ENCODE peak calls at places on chromosomes 13 and 19, in four cellular contexts. B is H1, I is K562, P is HepG2. Z is an unnamed sample.

GRCh38 chr13:80054806-80055205 is 286.1 kb downstream of the SPRY2 start:
- DNase-seq in B (no peak), I (no peak), P (no peak), Z (no peak)

GRCh38 chr13:47232516-47232915 is 335.7 kb upstream of the HTR2A start:
- DNase-seq in B (no peak), I (no peak), P (no peak), Z (no peak)

GRCh38 chr13:110772091-110772984 is 58.8 kb downstream of the ING1 start:
- DNase-seq in B (no peak), I (no peak), P (no peak), Z (no peak)

GRCh38 chr13:44649834-44650233 is 73.7 kb upstream of the TSC22D1 start:
- DNase-seq in B (no peak), I (no peak), P (no peak), Z (no peak)

GRCh38 chr13:95023405-95023804 is 277.8 kb downstream of the ABCC4 start:
- DNase-seq in B (no peak), I (no peak), P (no peak), Z (no peak)

GRCh38 chr13:113083022-113083373 is 22.6 kb upstream of the F7 start:
- DNase-seq in B (no peak), I (no peak), P (no peak), Z (no peak)

GRCh38 chr13:113119166-113119821 is 3.3 kb upstream of the F10 start:
- DNase-seq in B (no peak), I (no peak), P (no peak), Z (no peak)

GRCh38 chr13:97226788-97227627 is 4.9 kb downstream of the MBNL2 start:
- DNase-seq in B (no peak), I (peak; percentile 62), P (no peak), Z (no peak)

GRCh38 chr19:6100284-6100915 is 9.9 kb downstream of the RFX2 start:
- DNase-seq in B (no peak), I (peak; percentile 53), P (no peak), Z (no peak)

GRCh38 chr19:27971071-27971470 is 1241.9 kb downstream of the UQCRFS1 start:
- DNase-seq in B (peak; percentile 58), I (no peak), P (no peak), Z (no peak)

GRCh38 chr13:112143046-112143752 is 76.2 kb downstream of the SOX1 start:
- DNase-seq in B (no peak), I (no peak), P (no peak), Z (no peak)

GRCh38 chr19:3801412-3802096 is 15.4 kb upstream of the MATK start:
- DNase-seq in B (no peak), I (no peak), P (no peak), Z (no peak)

GRCh38 chr19:35348909-35349611 is 1.4 kb downstream of the FFAR1 start:
- DNase-seq in B (no peak), I (peak; percentile 7), P (no peak), Z (no peak)

GRCh38 chr19:4161415-4162077 is 8.1 kb downstream of the CREB3L3 start:
- DNase-seq in B (no peak), I (no peak), P (no peak), Z (no peak)

GRCh38 chr13:23847545-23847944 is 41.7 kb downstream of the MIPEP start:
- DNase-seq in B (no peak), I (no peak), P (no peak), Z (no peak)

GRCh38 chr19:19372656-19373416 is 32.6 kb upstream of the GATAD2A start:
- DNase-seq in B (no peak), I (peak; percentile 75), P (peak; percentile 90), Z (peak; percentile 61)

GRCh38 chr13:111572956-111573355 is 252.5 kb downstream of the TEX29 start:
- DNase-seq in B (no peak), I (no peak), P (no peak), Z (no peak)

GRCh38 chr13:19181621-19182485 is at the start of gene TUBA3C:
- DNase-seq in B (no peak), I (peak; percentile 44), P (no peak), Z (no peak)
- TF ChIP-seq PHF8 in B (no peak), I (no peak), P (no peak), Z (no peak)

GRCh38 chr19:42762782-42763181 is 2.7 kb downstream of the PSG8 start:
- DNase-seq in B (no peak), I (no peak), P (no peak), Z (no peak)
- H3K4me2 ChIP-seq in B (no peak overlapping the region), I (no peak overlapping the region), P (no peak overlapping the region), Z (peak overlapping the region; percentile 10)

GRCh38 chr13:114134944-114135610 is 2.7 kb upstream of the RASA3 start:
- DNase-seq in B (no peak), I (no peak), P (no peak), Z (no peak)

GRCh38 chr13:114132419-114133121 is at the start of gene RASA3:
- DNase-seq in B (peak; percentile 58), I (peak; percentile 90), P (no peak), Z (peak; percentile 54)

GRCh38 chr13:114136576-114136975 is 4.2 kb upstream of the RASA3 start:
- DNase-seq in B (no peak), I (no peak), P (no peak), Z (no peak)

GRCh38 chr13:114135731-114136171 is 3.3 kb upstream of the RASA3 start:
- DNase-seq in B (no peak), I (no peak), P (no peak), Z (no peak)

GRCh38 chr13:114134111-114134943 is 1.9 kb upstream of the RASA3 start:
- DNase-seq in B (no peak), I (no peak), P (no peak), Z (no peak)
- TF ChIP-seq PHF8 in B (no peak), I (no peak), P (no peak), Z (no peak)

GRCh38 chr13:50644081-50644871 is 199.2 kb downstream of the DLEU7 start:
- DNase-seq in B (no peak), I (no peak), P (peak; percentile 2), Z (no peak)
- H3K4me2 ChIP-seq in B (no peak overlapping the region), I (no peak overlapping the region), P (no peak overlapping the region), Z (no peak overlapping the region)

GRCh38 chr13:42807236-42807635 is 25.9 kb downstream of the FAM216B start:
- DNase-seq in B (no peak), I (no peak), P (no peak), Z (no peak)
- TF ChIP-seq PHF8 in B (no peak), I (no peak), P (no peak), Z (no peak)

GRCh38 chr19:30112171-30112570 is 170.1 kb downstream of the URI1 start:
- DNase-seq in B (no peak), I (no peak), P (no peak), Z (no peak)

GRCh38 chr19:30111456-30111855 is 169.4 kb downstream of the URI1 start:
- DNase-seq in B (no peak), I (no peak), P (no peak), Z (no peak)

GRCh38 chr19:30113182-30113581 is 171.1 kb downstream of the URI1 start:
- DNase-seq in B (no peak), I (no peak), P (no peak), Z (no peak)

GRCh38 chr19:30111051-30111450 is 169.0 kb downstream of the URI1 start:
- DNase-seq in B (no peak), I (no peak), P (no peak), Z (no peak)

GRCh38 chr19:30112666-30113065 is 170.6 kb downstream of the URI1 start:
- DNase-seq in B (no peak), I (no peak), P (no peak), Z (no peak)
- H3K4me2 ChIP-seq in B (no peak overlapping the region), I (no peak overlapping the region), P (no peak overlapping the region), Z (no peak overlapping the region)